ENCODE peak calls at places on chromosomes 13 and 19, in four cellular contexts. A is GM20000, J is NCI-H2029, Z is AG09319. O is an unnamed sample.

GRCh38 chr13:37058801-37059135 is 720 bp downstream of the SUPT20H start:
- DNase-seq in Z (no peak), J (no peak), A (no peak), O (no peak)

GRCh38 chr19:7252364-7252763 is 41.9 kb downstream of the INSR start:
- DNase-seq in A (no peak), J (no peak), Z (no peak), O (no peak)

GRCh38 chr13:46179576-46180368 is 2.2 kb downstream of the LCP1 start:
- DNase-seq in J (no peak), Z (no peak), A (no peak), O (no peak)

GRCh38 chr13:32446778-32447465 is 19.0 kb upstream of the N4BP2L1 start:
- DNase-seq in Z (no peak), J (no peak), A (no peak), O (no peak)

GRCh38 chr13:114082849-114083645 is 49.4 kb downstream of the RASA3 start:
- DNase-seq in J (no peak), A (no peak), Z (no peak), O (no peak)

GRCh38 chr13:51032831-51033230 is 78.2 kb downstream of the C13orf42 start:
- DNase-seq in A (no peak), J (no peak), Z (no peak), O (no peak)

GRCh38 chr19:17863520-17864182 is 3.9 kb downstream of the RPL18A start:
- DNase-seq in Z (no peak), J (no peak), A (no peak), O (no peak)

GRCh38 chr19:45293682-45294081 is 29.0 kb downstream of the CKM start:
- DNase-seq in A (no peak), J (no peak), Z (no peak), O (no peak)

GRCh38 chr13:104641309-104641708 is 1575.1 kb upstream of the SLC10A2 start:
- DNase-seq in Z (no peak), J (no peak), A (no peak), O (no peak)

GRCh38 chr13:77513719-77514335 is 21.7 kb upstream of the SCEL start:
- DNase-seq in Z (no peak), A (no peak), J (no peak), O (no peak)

GRCh38 chr13:20826810-20827560 is 53.2 kb upstream of the EEF1AKMT1 start:
- DNase-seq in A (no peak), Z (no peak), J (no peak), O (no peak)